ENCODE peak calls at places on chromosome 20, in seven cellular contexts. E, V, R, B, J, I and P are unnamed samples.

GRCh38 chr20:6034134-6034969 is 19.5 kb downstream of the LRRN4 start:
- DNase-seq in V (no peak), I (no peak), E (no peak), B (no peak), J (no peak), R (no peak), P (no peak)

GRCh38 chr20:11124849-11125505 is 451.2 kb upstream of the JAG1 start:
- DNase-seq in E (no peak), J (no peak), R (no peak), V (no peak), I (no peak), B (no peak), P (no peak)

GRCh38 chr20:2006452-2007381 is 12.9 kb upstream of the PDYN start:
- DNase-seq in J (no peak), V (peak), B (no peak), R (no peak), I (no peak), E (peak), P (peak)

GRCh38 chr20:18001131-18001921 is 32.5 kb downstream of the MGME1 start:
- DNase-seq in I (no peak), B (no peak), V (no peak), R (peak), E (no peak), J (no peak), P (no peak)

GRCh38 chr20:34143951-34144350 is 31.9 kb upstream of the EIF2S2 start:
- DNase-seq in V (no peak), I (no peak), B (no peak), J (no peak), R (no peak), E (no peak), P (no peak)

GRCh38 chr20:21101453-21102251 is 4.5 kb downstream of the LINC00237 start:
- DNase-seq in J (no peak), E (no peak), V (no peak), B (no peak), R (peak), I (no peak), P (peak)

GRCh38 chr20:1309439-1309847 is 19.5 kb downstream of the SDCBP2 start:
- DNase-seq in I (no peak), E (no peak), R (no peak), J (no peak), V (no peak), B (no peak), P (no peak)

GRCh38 chr20:419556-420168 is 11.6 kb downstream of the RBCK1 start:
- DNase-seq in I (no peak), J (no peak), B (no peak), R (peak), V (no peak), E (no peak), P (peak)

GRCh38 chr20:36836591-36837329 is 39.2 kb upstream of the TLDC2 start:
- DNase-seq in J (no peak), R (no peak), I (peak), V (peak), E (peak), B (no peak), P (peak)

GRCh38 chr20:56626367-56627121 is 2.6 kb upstream of the TFAP2C start:
- DNase-seq in V (peak), E (no peak), R (peak), B (no peak), J (no peak), I (no peak), P (no peak)

GRCh38 chr20:33585413-33585812 is 76.7 kb upstream of the C20orf144 start:
- DNase-seq in B (no peak), E (no peak), V (no peak), I (no peak), R (no peak), J (no peak), P (no peak)

GRCh38 chr20:62957136-62958117 is 4.9 kb downstream of the SLC17A9 start:
- DNase-seq in V (no peak), J (no peak), B (no peak), I (no peak), E (no peak), R (peak), P (no peak)

GRCh38 chr20:14963262-14963663 is 625.9 kb upstream of the FLRT3 start:
- DNase-seq in I (no peak), E (no peak), R (no peak), J (no peak), B (no peak), V (no peak), P (no peak)

GRCh38 chr20:33654680-33655161 is 7.4 kb upstream of the C20orf144 start:
- DNase-seq in E (no peak), V (peak), J (no peak), I (no peak), B (no peak), R (peak), P (no peak)

GRCh38 chr20:59985864-59986263 is 27.6 kb downstream of the CDH26 start:
- DNase-seq in E (no peak), R (peak), I (no peak), V (no peak), J (no peak), B (no peak), P (no peak)

GRCh38 chr20:330233-331149 is 5.1 kb downstream of the SOX12 start:
- DNase-seq in V (peak), I (peak), E (peak), J (peak), B (no peak), R (no peak), P (peak)

GRCh38 chr20:17613328-17614175 is 43.7 kb downstream of the DSTN start:
- DNase-seq in V (no peak), E (no peak), B (no peak), J (no peak), I (no peak), R (peak), P (no peak)

GRCh38 chr20:4810446-4811019 is 88.8 kb downstream of the PRND start:
- DNase-seq in R (no peak), E (no peak), J (no peak), V (no peak), I (no peak), B (no peak), P (no peak)